ENCODE peak calls at places on chromosomes 7 and 10, in ten cellular contexts. Q, G, B, O, H, Z, U, E, M and C are unnamed samples.

GRCh38 chr7:44540592-44541027 is 520 bp downstream of the NPC1L1 start:
- DNase-seq in Q (no peak), G (no peak), B (no peak), O (no peak), H (no peak), Z (no peak), U (no peak), E (no peak), M (no peak), C (no peak)

GRCh38 chr7:80372415-80372814 is 139.4 kb downstream of the GNAT3 start:
- DNase-seq in Q (no peak), G (no peak), B (no peak), O (no peak), H (peak), Z (no peak), U (peak), E (no peak), M (no peak), C (no peak)

GRCh38 chr7:38411404-38411803 is 138.0 kb upstream of the TARP start:
- DNase-seq in Q (no peak), G (peak), B (no peak), O (peak), H (peak), Z (no peak), U (peak), E (peak), M (no peak), C (peak)

GRCh38 chr7:101816499-101817030 is 861 bp upstream of the CUX1 start:
- DNase-seq in Q (no peak), G (peak), B (peak), O (peak), H (no peak), Z (no peak), U (peak), E (peak), M (no peak), C (no peak)

GRCh38 chr10:47024046-47024322 is 112.8 kb downstream of the PTPN20 start:
- DNase-seq in Q (no peak), G (no peak), B (no peak), O (no peak), H (no peak), Z (no peak), U (no peak), E (no peak), M (no peak), C (no peak)

GRCh38 chr10:49282879-49283321 is 16.1 kb upstream of the C10orf71 start:
- DNase-seq in Q (no peak), G (no peak), B (no peak), O (no peak), H (no peak), Z (no peak), U (no peak), E (no peak), M (no peak), C (no peak)

GRCh38 chr7:122651451-122651850 is 47.5 kb downstream of the RNF133 start:
- DNase-seq in Q (no peak), G (no peak), B (no peak), O (no peak), H (peak), Z (no peak), U (no peak), E (no peak), M (no peak), C (no peak)

GRCh38 chr7:103991406-103991805 is 1.9 kb upstream of the RELN start:
- DNase-seq in Q (no peak), G (no peak), B (no peak), O (no peak), H (no peak), Z (no peak), U (no peak), E (no peak), M (no peak), C (no peak)

GRCh38 chr10:9198611-9199010 is 1144.1 kb downstream of the GATA3 start:
- DNase-seq in Q (no peak), G (no peak), B (no peak), O (peak), H (peak), Z (no peak), U (peak), E (no peak), M (no peak), C (no peak)

GRCh38 chr10:77619964-77620703 is 17.5 kb downstream of the KCNMA1 start:
- DNase-seq in Q (no peak), G (no peak), B (no peak), O (no peak), H (no peak), Z (no peak), U (no peak), E (no peak), M (no peak), C (no peak)

GRCh38 chr10:77626266-77626935 is 11.2 kb downstream of the KCNMA1 start:
- DNase-seq in Q (no peak), G (no peak), B (no peak), O (no peak), H (no peak), Z (no peak), U (peak), E (no peak), M (no peak), C (no peak)

GRCh38 chr10:77625379-77625778 is 12.2 kb downstream of the KCNMA1 start:
- DNase-seq in Q (no peak), G (peak), B (no peak), O (no peak), H (no peak), Z (no peak), U (no peak), E (no peak), M (no peak), C (no peak)

GRCh38 chr10:77620731-77621130 is 16.9 kb downstream of the KCNMA1 start:
- DNase-seq in Q (no peak), G (no peak), B (no peak), O (no peak), H (no peak), Z (no peak), U (no peak), E (no peak), M (no peak), C (no peak)

DNA sequence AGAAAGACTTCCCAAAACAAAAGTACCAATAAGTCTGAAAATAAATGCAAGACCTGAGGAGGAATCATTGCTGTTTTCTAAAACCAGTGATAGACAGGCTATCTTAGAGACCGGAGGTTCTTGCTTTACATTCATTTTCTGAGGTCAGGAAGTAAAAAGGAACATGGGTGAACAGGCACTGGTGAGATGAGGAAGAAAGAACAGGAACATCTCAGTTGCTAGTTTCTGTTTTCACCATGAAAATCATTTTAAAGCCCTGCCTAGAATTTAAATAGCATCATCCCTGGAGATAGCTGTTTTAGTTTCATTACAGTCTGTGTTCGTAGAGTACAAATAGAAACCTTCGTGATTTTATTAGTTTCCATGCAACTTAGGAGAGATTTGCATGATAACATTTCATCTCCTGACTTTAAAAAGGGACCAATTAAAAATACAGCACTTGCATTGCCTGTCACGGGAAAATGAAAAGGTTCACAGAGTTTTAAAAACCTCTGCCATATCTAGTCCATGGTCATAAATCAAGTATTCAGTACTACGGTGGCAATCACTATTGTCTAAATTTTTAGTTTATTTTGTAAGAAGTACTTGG is 14.7 kb downstream of the KCNMA1 start:
- DNase-seq in Q (no peak), G (peak), B (no peak), O (no peak), H (no peak), Z (no peak), U (no peak), E (no peak), M (no peak), C (no peak)
- H3K4me3 ChIP-seq in Q (no peak), G (no peak), B (no peak), O (no peak), H (peak), Z (no peak), U (no peak), E (no peak), M (no peak), C (no peak)

DNA sequence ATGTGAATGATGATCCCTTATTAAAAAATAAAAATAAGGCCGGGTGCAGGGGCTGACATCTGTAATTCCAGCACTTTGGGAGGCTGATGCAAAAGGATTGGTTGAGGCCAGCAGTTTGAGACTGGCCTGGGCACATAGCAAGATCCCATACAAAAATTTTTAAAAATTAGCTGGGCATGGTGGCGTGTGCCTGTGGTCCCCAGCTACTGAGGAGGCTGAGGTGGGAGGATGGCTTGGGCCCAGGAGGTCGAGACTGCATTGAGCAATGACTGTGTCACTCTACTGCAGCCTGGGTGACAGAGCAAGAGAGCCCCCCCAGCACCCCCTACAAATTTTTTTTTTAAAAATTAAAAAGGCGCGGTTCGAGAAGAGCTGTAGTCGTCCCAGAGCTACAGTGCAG is 1.2 kb upstream of the BRI3 start:
- DNase-seq in Q (no peak), G (no peak), B (no peak), O (no peak), H (no peak), Z (no peak), U (no peak), E (no peak), M (no peak), C (no peak)
- H3K4me3 ChIP-seq in Q (no peak), G (peak), B (no peak), O (peak), H (no peak), Z (peak), U (no peak), E (peak), M (peak), C (peak)

GRCh38 chr7:149762610-149763009 is 10.8 kb downstream of the ZNF467 start:
- DNase-seq in Q (no peak), G (no peak), B (no peak), O (no peak), H (no peak), Z (no peak), U (no peak), E (no peak), M (no peak), C (no peak)

GRCh38 chr7:149761307-149761706 is 12.1 kb downstream of the ZNF467 start:
- DNase-seq in Q (no peak), G (no peak), B (no peak), O (no peak), H (no peak), Z (no peak), U (no peak), E (no peak), M (no peak), C (no peak)

GRCh38 chr7:149765399-149766121 is 7.8 kb downstream of the ZNF467 start:
- DNase-seq in Q (no peak), G (no peak), B (no peak), O (no peak), H (no peak), Z (no peak), U (no peak), E (no peak), M (no peak), C (no peak)

GRCh38 chr7:149764481-149765398 is 8.6 kb downstream of the ZNF467 start:
- DNase-seq in Q (no peak), G (no peak), B (peak), O (peak), H (no peak), Z (no peak), U (no peak), E (peak), M (no peak), C (no peak)

DNA sequence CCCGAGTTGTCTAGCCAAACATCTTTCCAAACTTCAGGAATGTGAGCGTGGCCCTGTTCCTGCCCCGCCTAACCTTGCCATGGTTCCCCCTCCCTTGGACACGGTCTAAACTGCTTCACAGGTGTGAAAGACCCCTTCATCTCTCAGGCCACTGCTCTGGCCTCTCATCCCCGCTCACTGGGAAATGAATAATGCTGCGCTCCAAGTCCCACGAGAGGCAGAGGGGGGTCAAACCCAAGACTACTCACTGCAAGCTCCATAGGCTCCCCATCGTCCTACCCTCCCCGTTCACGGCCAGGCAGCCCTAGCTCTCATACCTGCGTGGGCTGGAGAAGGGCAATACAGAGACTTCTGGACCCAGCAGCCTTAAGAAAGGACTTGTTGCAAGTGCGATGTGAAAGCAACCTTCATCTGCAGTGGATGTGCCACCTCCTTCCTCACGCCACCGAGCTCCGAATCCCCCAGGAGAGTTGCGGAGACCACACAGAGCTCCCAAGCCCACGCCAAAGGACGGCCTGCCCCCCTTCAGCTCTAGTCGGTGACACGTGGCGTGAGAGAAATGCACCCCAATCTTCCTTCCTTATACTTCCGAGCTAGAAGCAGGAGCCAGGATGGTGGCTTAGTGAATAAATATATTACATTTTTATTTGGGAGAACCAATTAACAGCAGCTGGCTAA is 9.7 kb downstream of the ZNF467 start:
- DNase-seq in Q (no peak), G (no peak), B (no peak), O (no peak), H (no peak), Z (no peak), U (no peak), E (no peak), M (no peak), C (no peak)
- H3K4me3 ChIP-seq in Q (no peak), G (no peak), B (no peak), O (no peak), H (no peak), Z (no peak), U (no peak), E (no peak), M (no peak), C (no peak)

GRCh38 chr10:96700477-96701099 is 19.7 kb downstream of the PIK3AP1 start:
- DNase-seq in Q (no peak), G (peak), B (no peak), O (no peak), H (no peak), Z (no peak), U (no peak), E (no peak), M (no peak), C (no peak)
- H3K4me3 ChIP-seq in Q (no peak), G (peak), B (no peak), O (no peak), H (no peak), Z (no peak), U (no peak), E (no peak), M (no peak), C (no peak)

GRCh38 chr7:127347567-127348246 is 44.8 kb downstream of the ZNF800 start:
- DNase-seq in Q (peak), G (peak), B (peak), O (peak), H (peak), Z (peak), U (peak), E (peak), M (no peak), C (no peak)
- H3K4me3 ChIP-seq in Q (peak), G (no peak), B (no peak), O (peak), H (peak), Z (peak), U (peak), E (no peak), M (no peak), C (no peak)

GRCh38 chr10:32971536-32972091 is 13.6 kb upstream of the ITGB1 start:
- DNase-seq in Q (no peak), G (no peak), B (peak), O (no peak), H (no peak), Z (no peak), U (no peak), E (peak), M (no peak), C (peak)

GRCh38 chr10:32972929-32973328 is 14.9 kb upstream of the ITGB1 start:
- DNase-seq in Q (no peak), G (peak), B (no peak), O (peak), H (no peak), Z (no peak), U (no peak), E (no peak), M (no peak), C (no peak)

GRCh38 chr10:32970910-32971309 is 12.9 kb upstream of the ITGB1 start:
- DNase-seq in Q (no peak), G (peak), B (no peak), O (no peak), H (no peak), Z (no peak), U (no peak), E (no peak), M (no peak), C (no peak)

GRCh38 chr10:32976338-32976737 is 18.3 kb upstream of the ITGB1 start:
- DNase-seq in Q (no peak), G (no peak), B (no peak), O (peak), H (no peak), Z (no peak), U (no peak), E (no peak), M (no peak), C (no peak)

GRCh38 chr10:32972454-32972853 is 14.4 kb upstream of the ITGB1 start:
- DNase-seq in Q (no peak), G (peak), B (no peak), O (no peak), H (no peak), Z (no peak), U (no peak), E (no peak), M (no peak), C (peak)
- H3K4me3 ChIP-seq in Q (no peak), G (peak), B (no peak), O (no peak), H (no peak), Z (no peak), U (no peak), E (no peak), M (no peak), C (peak)